ENCODE peak calls at places on chromosomes 4 and X, in ten cellular contexts. One of them, this sample, is unnamed.

GRCh38 chrX:10628906-10629305 is 8.5 kb upstream of the MID1 start:
- DNase-seq in AG10803: no peak
- DNase-seq in lower lobe of right lung: no peak
- DNase-seq in nephron progenitor cell: no peak
- DNase-seq in heart right ventricle: no peak
- DNase-seq in retinal pigment epithelial cell: no peak
- DNase-seq in coronary artery: no peak
- DNase-seq in A549: no peak
- DNase-seq in astrocyte of the spinal cord: peak
- DNase-seq in cardiac muscle cell: no peak
- DNase-seq in this sample: no peak

GRCh38 chr4:35760706-35761278 is 483.5 kb downstream of the ARAP2 start:
- DNase-seq in AG10803: no peak
- DNase-seq in lower lobe of right lung: no peak
- DNase-seq in nephron progenitor cell: no peak
- DNase-seq in heart right ventricle: no peak
- DNase-seq in retinal pigment epithelial cell: no peak
- DNase-seq in coronary artery: no peak
- DNase-seq in A549: no peak
- DNase-seq in astrocyte of the spinal cord: no peak
- DNase-seq in cardiac muscle cell: no peak
- DNase-seq in this sample: no peak

GRCh38 chr4:94237271-94237670 is 29.6 kb downstream of the SMARCAD1 start:
- DNase-seq in AG10803: no peak
- DNase-seq in lower lobe of right lung: no peak
- DNase-seq in nephron progenitor cell: no peak
- DNase-seq in heart right ventricle: no peak
- DNase-seq in retinal pigment epithelial cell: no peak
- DNase-seq in coronary artery: no peak
- DNase-seq in A549: no peak
- DNase-seq in astrocyte of the spinal cord: no peak
- DNase-seq in cardiac muscle cell: no peak
- DNase-seq in this sample: no peak

GRCh38 chr4:110087116-110087708 is 111.2 kb downstream of the ELOVL6 start:
- DNase-seq in AG10803: peak
- DNase-seq in lower lobe of right lung: no peak
- DNase-seq in nephron progenitor cell: no peak
- DNase-seq in heart right ventricle: no peak
- DNase-seq in retinal pigment epithelial cell: peak
- DNase-seq in coronary artery: no peak
- DNase-seq in A549: no peak
- DNase-seq in astrocyte of the spinal cord: peak
- DNase-seq in cardiac muscle cell: no peak
- DNase-seq in this sample: no peak

GRCh38 chr4:20019310-20020015 is 232.2 kb upstream of the SLIT2 start:
- DNase-seq in AG10803: no peak
- DNase-seq in lower lobe of right lung: no peak
- DNase-seq in nephron progenitor cell: no peak
- DNase-seq in heart right ventricle: no peak
- DNase-seq in retinal pigment epithelial cell: no peak
- DNase-seq in coronary artery: no peak
- DNase-seq in A549: no peak
- DNase-seq in astrocyte of the spinal cord: peak
- DNase-seq in cardiac muscle cell: no peak
- DNase-seq in this sample: no peak

GRCh38 chrX:148381603-148382002 is 118.8 kb upstream of the AFF2 start:
- DNase-seq in AG10803: no peak
- DNase-seq in lower lobe of right lung: no peak
- DNase-seq in nephron progenitor cell: no peak
- DNase-seq in heart right ventricle: no peak
- DNase-seq in retinal pigment epithelial cell: no peak
- DNase-seq in coronary artery: no peak
- DNase-seq in A549: no peak
- DNase-seq in astrocyte of the spinal cord: no peak
- DNase-seq in cardiac muscle cell: no peak
- DNase-seq in this sample: no peak

GRCh38 chrX:100477949-100478348 is 67.9 kb upstream of the PCDH19 start:
- DNase-seq in AG10803: no peak
- DNase-seq in lower lobe of right lung: no peak
- DNase-seq in nephron progenitor cell: no peak
- DNase-seq in heart right ventricle: no peak
- DNase-seq in retinal pigment epithelial cell: no peak
- DNase-seq in coronary artery: no peak
- DNase-seq in A549: no peak
- DNase-seq in astrocyte of the spinal cord: no peak
- DNase-seq in cardiac muscle cell: no peak
- DNase-seq in this sample: no peak

GRCh38 chr4:76194325-76194724 is 19.3 kb downstream of the SCARB2 start:
- DNase-seq in AG10803: peak
- DNase-seq in lower lobe of right lung: no peak
- DNase-seq in nephron progenitor cell: no peak
- DNase-seq in heart right ventricle: no peak
- DNase-seq in retinal pigment epithelial cell: peak
- DNase-seq in coronary artery: no peak
- DNase-seq in A549: peak
- DNase-seq in astrocyte of the spinal cord: peak
- DNase-seq in cardiac muscle cell: no peak
- DNase-seq in this sample: no peak

GRCh38 chr4:122121593-122121992 is 30.5 kb upstream of the BLTP1 start:
- DNase-seq in AG10803: no peak
- DNase-seq in lower lobe of right lung: no peak
- DNase-seq in nephron progenitor cell: no peak
- DNase-seq in heart right ventricle: no peak
- DNase-seq in retinal pigment epithelial cell: no peak
- DNase-seq in coronary artery: no peak
- DNase-seq in A549: no peak
- DNase-seq in astrocyte of the spinal cord: no peak
- DNase-seq in cardiac muscle cell: no peak
- DNase-seq in this sample: no peak

GRCh38 chrX:72057331-72057730 is 74.4 kb downstream of the RTL5 start:
- DNase-seq in AG10803: peak
- DNase-seq in lower lobe of right lung: no peak
- DNase-seq in nephron progenitor cell: no peak
- DNase-seq in heart right ventricle: no peak
- DNase-seq in retinal pigment epithelial cell: no peak
- DNase-seq in coronary artery: peak
- DNase-seq in A549: no peak
- DNase-seq in astrocyte of the spinal cord: no peak
- DNase-seq in cardiac muscle cell: no peak
- DNase-seq in this sample: no peak

GRCh38 chrX:57417827-57418226 is 131.3 kb downstream of the FAAH2 start:
- DNase-seq in AG10803: no peak
- DNase-seq in lower lobe of right lung: no peak
- DNase-seq in nephron progenitor cell: no peak
- DNase-seq in heart right ventricle: no peak
- DNase-seq in retinal pigment epithelial cell: no peak
- DNase-seq in coronary artery: no peak
- DNase-seq in A549: no peak
- DNase-seq in astrocyte of the spinal cord: no peak
- DNase-seq in cardiac muscle cell: no peak
- DNase-seq in this sample: no peak

GRCh38 chrX:46328133-46328532 is 217.1 kb downstream of the ZNF674 start:
- DNase-seq in AG10803: no peak
- DNase-seq in lower lobe of right lung: no peak
- DNase-seq in nephron progenitor cell: no peak
- DNase-seq in heart right ventricle: no peak
- DNase-seq in retinal pigment epithelial cell: no peak
- DNase-seq in coronary artery: no peak
- DNase-seq in A549: no peak
- DNase-seq in astrocyte of the spinal cord: no peak
- DNase-seq in cardiac muscle cell: no peak
- DNase-seq in this sample: no peak

GRCh38 chrX:71475906-71476305 is 57.0 kb upstream of the OGT start:
- DNase-seq in AG10803: peak
- DNase-seq in lower lobe of right lung: no peak
- DNase-seq in nephron progenitor cell: no peak
- DNase-seq in heart right ventricle: no peak
- DNase-seq in retinal pigment epithelial cell: no peak
- DNase-seq in coronary artery: no peak
- DNase-seq in A549: no peak
- DNase-seq in astrocyte of the spinal cord: no peak
- DNase-seq in cardiac muscle cell: no peak
- DNase-seq in this sample: no peak

GRCh38 chr4:8908206-8908893 is 36.7 kb upstream of the HMX1 start:
- DNase-seq in AG10803: no peak
- DNase-seq in lower lobe of right lung: peak
- DNase-seq in nephron progenitor cell: no peak
- DNase-seq in heart right ventricle: no peak
- DNase-seq in retinal pigment epithelial cell: no peak
- DNase-seq in coronary artery: peak
- DNase-seq in A549: no peak
- DNase-seq in astrocyte of the spinal cord: no peak
- DNase-seq in cardiac muscle cell: no peak
- DNase-seq in this sample: peak

GRCh38 chr4:101283436-101283835 is 63.9 kb downstream of the PPP3CA start:
- DNase-seq in AG10803: no peak
- DNase-seq in lower lobe of right lung: no peak
- DNase-seq in nephron progenitor cell: no peak
- DNase-seq in heart right ventricle: no peak
- DNase-seq in retinal pigment epithelial cell: no peak
- DNase-seq in coronary artery: no peak
- DNase-seq in A549: no peak
- DNase-seq in astrocyte of the spinal cord: no peak
- DNase-seq in cardiac muscle cell: no peak
- DNase-seq in this sample: no peak

GRCh38 chrX:70022608-70023007 is 27.1 kb downstream of the AWAT2 start:
- DNase-seq in AG10803: no peak
- DNase-seq in lower lobe of right lung: no peak
- DNase-seq in nephron progenitor cell: no peak
- DNase-seq in heart right ventricle: no peak
- DNase-seq in retinal pigment epithelial cell: no peak
- DNase-seq in coronary artery: no peak
- DNase-seq in A549: peak
- DNase-seq in astrocyte of the spinal cord: no peak
- DNase-seq in cardiac muscle cell: no peak
- DNase-seq in this sample: no peak

DNA sequence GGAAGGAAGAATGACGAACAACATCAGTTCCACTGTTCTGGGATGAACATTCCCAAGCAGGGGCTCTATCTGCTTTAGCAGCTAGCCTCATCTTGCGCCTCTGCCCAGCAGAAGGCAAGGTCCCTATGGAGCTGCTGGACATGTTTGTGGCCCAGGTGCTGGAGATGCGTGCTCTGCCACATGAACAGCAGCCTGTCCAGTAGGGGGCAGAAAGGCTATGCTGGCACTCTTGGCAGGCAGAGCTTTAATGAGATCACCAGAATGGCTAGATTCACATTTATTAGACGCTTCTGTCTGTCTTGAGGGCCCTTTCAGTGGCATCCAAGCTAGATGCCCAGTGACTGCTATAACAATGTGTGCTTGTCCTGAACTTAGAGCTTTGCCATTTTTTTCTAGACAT is 1826.0 kb downstream of the STIM2 start:
- DNase-seq in AG10803: peak
- DNase-seq in lower lobe of right lung: no peak
- DNase-seq in nephron progenitor cell: peak
- DNase-seq in heart right ventricle: peak
- DNase-seq in retinal pigment epithelial cell: peak
- DNase-seq in coronary artery: no peak
- DNase-seq in A549: peak
- DNase-seq in astrocyte of the spinal cord: peak
- DNase-seq in cardiac muscle cell: peak
- DNase-seq in this sample: no peak
- TF ChIP-seq CTCF in AG10803: peak
- TF ChIP-seq CTCF in lower lobe of right lung: peak
- TF ChIP-seq CTCF in nephron progenitor cell: peak
- TF ChIP-seq CTCF in heart right ventricle: peak
- TF ChIP-seq CTCF in retinal pigment epithelial cell: peak
- TF ChIP-seq CTCF in coronary artery: no peak
- TF ChIP-seq CTCF in A549: peak
- TF ChIP-seq CTCF in astrocyte of the spinal cord: peak
- TF ChIP-seq CTCF in cardiac muscle cell: peak
- TF ChIP-seq CTCF in this sample: peak

GRCh38 chrX:13487731-13488505 is 81.5 kb upstream of the EGFL6 start:
- DNase-seq in AG10803: peak
- DNase-seq in lower lobe of right lung: no peak
- DNase-seq in nephron progenitor cell: peak
- DNase-seq in heart right ventricle: no peak
- DNase-seq in retinal pigment epithelial cell: peak
- DNase-seq in coronary artery: no peak
- DNase-seq in A549: peak
- DNase-seq in astrocyte of the spinal cord: peak
- DNase-seq in cardiac muscle cell: peak
- DNase-seq in this sample: no peak
- TF ChIP-seq CTCF in AG10803: peak
- TF ChIP-seq CTCF in lower lobe of right lung: peak
- TF ChIP-seq CTCF in nephron progenitor cell: peak
- TF ChIP-seq CTCF in heart right ventricle: peak
- TF ChIP-seq CTCF in retinal pigment epithelial cell: peak
- TF ChIP-seq CTCF in coronary artery: peak
- TF ChIP-seq CTCF in A549: peak
- TF ChIP-seq CTCF in astrocyte of the spinal cord: peak
- TF ChIP-seq CTCF in cardiac muscle cell: peak
- TF ChIP-seq CTCF in this sample: peak

DNA sequence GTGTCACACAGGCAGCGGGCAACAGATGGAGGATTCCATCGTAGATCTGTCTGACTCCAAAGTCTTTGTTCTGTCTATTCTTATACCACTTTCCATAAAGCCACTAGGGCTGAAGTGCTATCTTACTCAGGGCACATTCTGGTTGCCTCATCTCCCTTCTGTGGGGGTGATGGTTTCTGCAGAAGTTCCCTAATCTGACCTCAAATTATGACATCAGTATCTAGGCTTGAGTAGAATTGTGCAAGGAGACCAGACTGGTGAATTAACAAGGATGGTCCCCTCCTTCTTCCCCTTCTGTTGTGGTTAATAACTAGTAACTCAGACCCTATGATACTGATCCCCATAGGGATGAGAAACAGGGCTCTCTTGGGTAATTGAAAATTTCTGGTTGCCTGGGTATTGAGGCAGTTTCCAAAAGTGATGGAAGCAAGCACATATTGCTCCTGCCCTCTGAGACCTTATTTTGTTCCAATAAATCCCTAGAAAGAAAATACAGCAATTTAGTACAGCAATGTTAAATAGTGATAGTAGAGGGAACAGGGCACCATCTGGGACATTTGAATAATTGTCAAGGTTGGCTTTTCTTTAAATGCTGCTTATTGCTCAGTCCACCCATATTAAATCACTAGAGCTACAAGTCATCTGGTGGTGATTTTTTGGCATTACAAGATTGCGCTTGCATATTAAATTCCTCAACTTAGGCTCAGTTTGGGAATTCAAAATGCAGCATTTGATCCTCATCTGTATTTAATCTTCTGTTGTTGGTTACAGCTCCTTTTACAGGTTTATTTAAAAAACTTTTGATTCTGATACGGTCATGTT is 57.3 kb upstream of the AP1S2 start:
- DNase-seq in AG10803: peak
- DNase-seq in lower lobe of right lung: no peak
- DNase-seq in nephron progenitor cell: no peak
- DNase-seq in heart right ventricle: no peak
- DNase-seq in retinal pigment epithelial cell: no peak
- DNase-seq in coronary artery: no peak
- DNase-seq in A549: peak
- DNase-seq in astrocyte of the spinal cord: no peak
- DNase-seq in cardiac muscle cell: no peak
- DNase-seq in this sample: no peak
- TF ChIP-seq CTCF in AG10803: no peak
- TF ChIP-seq CTCF in lower lobe of right lung: no peak
- TF ChIP-seq CTCF in nephron progenitor cell: no peak
- TF ChIP-seq CTCF in heart right ventricle: no peak
- TF ChIP-seq CTCF in retinal pigment epithelial cell: no peak
- TF ChIP-seq CTCF in coronary artery: no peak
- TF ChIP-seq CTCF in A549: no peak
- TF ChIP-seq CTCF in astrocyte of the spinal cord: no peak
- TF ChIP-seq CTCF in cardiac muscle cell: no peak
- TF ChIP-seq CTCF in this sample: peak

GRCh38 chrX:7706032-7706431 is 136.9 kb upstream of the VCX start:
- DNase-seq in AG10803: peak
- DNase-seq in lower lobe of right lung: no peak
- DNase-seq in nephron progenitor cell: no peak
- DNase-seq in heart right ventricle: no peak
- DNase-seq in retinal pigment epithelial cell: no peak
- DNase-seq in coronary artery: no peak
- DNase-seq in A549: peak
- DNase-seq in astrocyte of the spinal cord: peak
- DNase-seq in cardiac muscle cell: no peak
- DNase-seq in this sample: no peak
- TF ChIP-seq CTCF in AG10803: peak
- TF ChIP-seq CTCF in lower lobe of right lung: no peak
- TF ChIP-seq CTCF in nephron progenitor cell: peak
- TF ChIP-seq CTCF in heart right ventricle: no peak
- TF ChIP-seq CTCF in retinal pigment epithelial cell: peak
- TF ChIP-seq CTCF in coronary artery: no peak
- TF ChIP-seq CTCF in A549: no peak
- TF ChIP-seq CTCF in astrocyte of the spinal cord: peak
- TF ChIP-seq CTCF in cardiac muscle cell: no peak
- TF ChIP-seq CTCF in this sample: peak

This sample was measured in chondrocyte.